ENCODE peak calls at places on chromosomes 3 and 15, in seven cellular contexts. F is NCI-H524, E is activated T-cell treated with anti-CD3 and anti-CD28 coated beads for 48 hours, Z is HS-27A, R is posterior vena cava, M is pons, U is HEK293T. K is an unnamed sample.

GRCh38 chr3:177633671-177634207 is 436.5 kb upstream of the TBL1XR1 start:
- DNase-seq in E (no peak), U (no peak), R (no peak), Z (no peak), M (no peak), F (no peak), K (no peak)

GRCh38 chr15:101237161-101237775 is 14.6 kb downstream of the CHSY1 start:
- DNase-seq in U (no peak), Z (no peak), R (no peak), F (no peak), E (no peak), M (no peak), K (no peak)

GRCh38 chr15:40115670-40116093 is 7.0 kb upstream of the BMF start:
- DNase-seq in Z (no peak), U (no peak), R (no peak), F (no peak), E (peak), M (peak), K (peak)

GRCh38 chr3:106339551-106339950 is 470.7 kb upstream of the CBLB start:
- DNase-seq in E (no peak), F (no peak), U (no peak), M (no peak), Z (no peak), R (no peak), K (no peak)

GRCh38 chr3:38059148-38059547 is 20.1 kb downstream of the DLEC1 start:
- DNase-seq in E (no peak), F (peak), U (no peak), R (no peak), M (no peak), Z (no peak), K (no peak)

GRCh38 chr15:55507567-55507966 is 467 bp downstream of the DNAAF4 start:
- DNase-seq in R (no peak), Z (no peak), M (no peak), F (no peak), U (no peak), E (no peak), K (no peak)

GRCh38 chr3:8663177-8664061 is 18.8 kb upstream of the SSUH2 start:
- DNase-seq in M (peak), Z (peak), E (peak), R (no peak), U (peak), F (peak), K (peak)

GRCh38 chr3:110261141-110261540 is 810.5 kb upstream of the NECTIN3 start:
- DNase-seq in Z (no peak), M (no peak), E (no peak), U (no peak), F (no peak), R (no peak), K (no peak)

GRCh38 chr3:139260041-139260486 is 83.8 kb upstream of the MRPS22 start:
- DNase-seq in U (no peak), E (no peak), R (no peak), F (no peak), M (no peak), Z (no peak), K (no peak)

GRCh38 chr3:104323226-104323625 is 1043.5 kb upstream of the ALCAM start:
- DNase-seq in F (no peak), R (no peak), M (no peak), E (no peak), U (no peak), Z (no peak), K (no peak)

GRCh38 chr3:156606729-156607128 is 51.8 kb upstream of the SSR3 start:
- DNase-seq in M (peak), R (no peak), U (no peak), F (no peak), E (no peak), Z (no peak), K (no peak)

GRCh38 chr3:48429416-48430358 is at the start of gene PLXNB1:
- DNase-seq in M (peak), Z (no peak), E (peak), F (peak), U (peak), R (peak), K (no peak)

GRCh38 chr15:91790826-91791225 is 62.7 kb upstream of the SLCO3A1 start:
- DNase-seq in Z (no peak), U (no peak), E (no peak), R (no peak), M (no peak), F (no peak), K (no peak)

GRCh38 chr3:100634493-100635272 is 25.3 kb downstream of the ADGRG7 start:
- DNase-seq in E (peak), Z (peak), U (no peak), R (peak), F (peak), M (no peak), K (peak)

GRCh38 chr15:41790169-41790568 is 15.9 kb downstream of the MAPKBP1 start:
- DNase-seq in F (no peak), R (no peak), U (no peak), M (no peak), Z (no peak), E (no peak), K (no peak)

GRCh38 chr3:32000877-32001276 is 19.3 kb downstream of the ZNF860 start:
- DNase-seq in E (no peak), Z (no peak), M (no peak), U (no peak), F (no peak), R (no peak), K (no peak)

GRCh38 chr15:33871911-33872760 is 96.2 kb upstream of the CHRM5 start:
- DNase-seq in M (peak), E (no peak), R (no peak), F (peak), Z (no peak), U (no peak), K (no peak)

GRCh38 chr3:180290300-180290699 is 253.6 kb upstream of the PEX5L start:
- DNase-seq in R (no peak), Z (no peak), F (no peak), U (no peak), E (no peak), M (no peak), K (no peak)

GRCh38 chr15:28125673-28126651 is 26.8 kb upstream of the OCA2 start:
- DNase-seq in U (peak), R (no peak), F (peak), E (no peak), Z (no peak), M (peak), K (peak)

GRCh38 chr3:150238043-150238802 is 169.9 kb upstream of the TSC22D2 start:
- DNase-seq in M (no peak), F (peak), Z (no peak), U (no peak), E (no peak), R (no peak), K (no peak)

GRCh38 chr3:138675393-138675792 is 66.8 kb downstream of the FAIM start:
- DNase-seq in E (no peak), M (no peak), R (no peak), F (no peak), Z (no peak), U (no peak), K (peak)

GRCh38 chr3:126054870-126055269 is 29.1 kb downstream of the SLC41A3 start:
- DNase-seq in F (no peak), M (no peak), Z (no peak), E (no peak), R (no peak), U (no peak), K (no peak)

GRCh38 chr15:36401586-36401966 is 177.8 kb upstream of the CDIN1 start:
- DNase-seq in E (no peak), Z (no peak), U (no peak), F (no peak), M (no peak), R (no peak), K (peak)

GRCh38 chr3:36364260-36364659 is 16.0 kb upstream of the STAC start:
- DNase-seq in M (no peak), E (no peak), R (no peak), F (peak), Z (no peak), U (no peak), K (peak)

GRCh38 chr15:58462547-58462946 is 30.8 kb downstream of the LIPC start:
- DNase-seq in E (no peak), Z (no peak), M (no peak), R (no peak), F (no peak), U (no peak), K (no peak)

GRCh38 chr15:84799511-84800187 is 17.5 kb upstream of the ALPK3 start:
- DNase-seq in F (no peak), R (no peak), M (no peak), U (no peak), E (no peak), Z (no peak), K (no peak)

GRCh38 chr15:49863431-49864205 is 242.8 kb downstream of the DTWD1 start:
- DNase-seq in R (no peak), F (no peak), Z (no peak), M (no peak), E (no peak), U (no peak), K (no peak)

GRCh38 chr3:117628896-117629295 is 919.3 kb downstream of the TUSC7 start:
- DNase-seq in F (peak), Z (peak), M (peak), U (peak), E (no peak), R (no peak), K (peak)

GRCh38 chr15:59420108-59420507 is 17.9 kb upstream of the FAM81A start:
- DNase-seq in F (no peak), M (no peak), Z (no peak), U (no peak), E (no peak), R (no peak), K (no peak)

GRCh38 chr3:194142156-194142910 is 6.4 kb downstream of the HES1 start:
- DNase-seq in F (no peak), U (no peak), E (no peak), R (no peak), M (no peak), Z (no peak), K (peak)

GRCh38 chr15:99476413-99477222 is 89.2 kb upstream of the MEF2A start:
- DNase-seq in M (peak), Z (peak), U (no peak), E (no peak), R (peak), F (no peak), K (peak)

GRCh38 chr15:61871926-61872522 is 188.2 kb downstream of the VPS13C start:
- DNase-seq in M (peak), E (no peak), Z (no peak), U (no peak), F (peak), R (no peak), K (peak)

GRCh38 chr3:19735111-19735510 is 198.9 kb downstream of the EFHB start:
- DNase-seq in Z (no peak), F (no peak), E (no peak), M (no peak), R (no peak), U (no peak), K (no peak)

GRCh38 chr3:119731545-119732343 is 28.9 kb downstream of the CFAP91 start:
- DNase-seq in R (no peak), M (no peak), E (no peak), F (peak), Z (peak), U (no peak), K (no peak)

GRCh38 chr3:58584690-58585004 is 7.5 kb upstream of the FAM107A start:
- DNase-seq in E (no peak), U (no peak), M (no peak), R (no peak), Z (no peak), F (no peak), K (no peak)

GRCh38 chr3:184740509-184741258 is 28.8 kb upstream of the MAGEF1 start:
- DNase-seq in U (no peak), Z (peak), R (peak), F (no peak), M (no peak), E (peak), K (peak)

GRCh38 chr3:69439683-69440270 is 53.9 kb upstream of the FRMD4B start:
- DNase-seq in F (peak), R (no peak), M (peak), Z (no peak), U (no peak), E (no peak), K (peak)

GRCh38 chr15:59376735-59377134 is 4.1 kb upstream of the MYO1E start:
- DNase-seq in E (no peak), M (peak), Z (no peak), U (no peak), F (peak), R (no peak), K (no peak)

K was measured in H4.